ENCODE peak calls at places on chromosomes 7 and 10, in five cellular contexts. Q is adrenal gland, G is IMR-90, I is suprapubic skin, P is transverse colon. V is an unnamed sample.

GRCh38 chr7:2760098-2760889 is 72.3 kb downstream of the AMZ1 start:
- DNase-seq in Q (peak), G (peak), I (peak), P (peak), V (no peak)

GRCh38 chr7:92621641-92622429 is 31.6 kb upstream of the FAM133B start:
- DNase-seq in Q (no peak), G (no peak), I (no peak), P (no peak), V (no peak)

GRCh38 chr10:29915116-29915785 is 144.1 kb downstream of the JCAD start:
- DNase-seq in Q (no peak), G (no peak), I (no peak), P (no peak), V (no peak)

GRCh38 chr7:150931199-150931869 is 46.8 kb downstream of the KCNH2 start:
- DNase-seq in Q (no peak), G (no peak), I (no peak), P (no peak), V (no peak)

GRCh38 chr7:63065684-63066083 is 933.0 kb upstream of the ZNF722 start:
- DNase-seq in Q (no peak), G (no peak), I (no peak), P (no peak), V (peak)

GRCh38 chr7:2154121-2154520 is 78.6 kb downstream of the MAD1L1 start:
- DNase-seq in Q (no peak), G (no peak), I (no peak), P (no peak), V (no peak)

GRCh38 chr7:95549818-95550529 is 46.3 kb downstream of the PDK4 start:
- DNase-seq in Q (peak), G (peak), I (peak), P (peak), V (peak)

GRCh38 chr7:155517452-155517851 is 28.9 kb downstream of the CNPY1 start:
- DNase-seq in Q (no peak), G (no peak), I (no peak), P (no peak), V (no peak)

GRCh38 chr7:143372070-143372469 is 9.1 kb upstream of the ZYX start:
- DNase-seq in Q (peak), G (no peak), I (no peak), P (peak), V (no peak)

GRCh38 chr10:119749455-119749854 is 23.6 kb downstream of the INPP5F start:
- DNase-seq in Q (no peak), G (no peak), I (no peak), P (no peak), V (no peak)

GRCh38 chr7:2175091-2175490 is 57.7 kb downstream of the MAD1L1 start:
- DNase-seq in Q (no peak), G (no peak), I (no peak), P (no peak), V (no peak)

GRCh38 chr10:131691481-131692090 is 209.2 kb upstream of the PPP2R2D start:
- DNase-seq in Q (no peak), G (no peak), I (no peak), P (no peak), V (no peak)

GRCh38 chr7:1713502-1714484 is 43.7 kb downstream of the ELFN1 start:
- DNase-seq in Q (no peak), G (no peak), I (no peak), P (no peak), V (no peak)

GRCh38 chr10:93224005-93224779 is 150.5 kb downstream of the CYP26A1 start:
- DNase-seq in Q (no peak), G (no peak), I (no peak), P (no peak), V (no peak)

GRCh38 chr7:11579141-11579540 is 252.9 kb downstream of the THSD7A start:
- DNase-seq in Q (no peak), G (no peak), I (no peak), P (no peak), V (no peak)

GRCh38 chr10:29302499-29302898 is 13.6 kb downstream of the LYZL1 start:
- DNase-seq in Q (no peak), G (no peak), I (no peak), P (no peak), V (no peak)

GRCh38 chr7:139855498-139856270 is 26.6 kb downstream of the TBXAS1 start:
- DNase-seq in Q (peak), G (no peak), I (no peak), P (peak), V (no peak)

GRCh38 chr10:72328045-72328828 is 26.5 kb downstream of the DNAJB12 start:
- DNase-seq in Q (peak), G (peak), I (peak), P (peak), V (peak)

GRCh38 chr10:68301790-68302502 is 29.9 kb upstream of the HNRNPH3 start:
- DNase-seq in Q (no peak), G (peak), I (no peak), P (no peak), V (no peak)

GRCh38 chr10:75103881-75104686 is 7.4 kb upstream of the SAMD8 start:
- DNase-seq in Q (no peak), G (no peak), I (peak), P (no peak), V (no peak)

GRCh38 chr10:78991187-78991586 is 77.6 kb upstream of the ZMIZ1 start:
- DNase-seq in Q (no peak), G (peak), I (no peak), P (no peak), V (no peak)

GRCh38 chr7:105164751-105165150 is 150.7 kb downstream of the KMT2E start:
- DNase-seq in Q (no peak), G (no peak), I (no peak), P (no peak), V (no peak)

GRCh38 chr7:105161366-105161765 is 147.4 kb downstream of the KMT2E start:
- DNase-seq in Q (no peak), G (no peak), I (no peak), P (no peak), V (no peak)

DNA sequence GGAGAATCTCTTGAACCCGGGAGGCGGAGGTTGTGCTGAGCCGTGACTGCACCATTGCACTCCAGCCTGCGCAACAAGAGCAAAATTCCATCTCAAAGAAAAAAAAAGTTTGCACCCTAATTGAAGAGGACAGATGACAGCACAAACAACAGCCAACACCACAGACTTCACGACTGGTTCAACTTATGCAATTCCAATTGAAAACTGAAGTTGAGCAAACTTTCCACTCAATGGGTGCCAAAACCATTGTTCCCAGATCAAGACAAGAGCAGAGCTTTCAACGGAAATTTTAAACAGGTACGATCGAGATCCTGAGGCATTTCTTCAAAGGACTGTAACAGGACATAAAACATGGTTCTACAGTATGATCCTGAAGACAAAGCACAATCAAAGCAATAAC is 149.7 kb downstream of the KMT2E start:
- DNase-seq in Q (no peak), G (no peak), I (no peak), P (no peak), V (no peak)
- H3K27ac ChIP-seq in Q (no peak), G (no peak), I (no peak), P (no peak), V (no peak)

GRCh38 chr7:55179897-55180682 is 161.3 kb downstream of the EGFR start:
- DNase-seq in Q (peak), G (no peak), I (no peak), P (no peak), V (no peak)

GRCh38 chr7:55177068-55177530 is 158.3 kb downstream of the EGFR start:
- DNase-seq in Q (no peak), G (no peak), I (no peak), P (no peak), V (no peak)

GRCh38 chr7:55178292-55178862 is 159.6 kb downstream of the EGFR start:
- DNase-seq in Q (no peak), G (no peak), I (no peak), P (no peak), V (no peak)

GRCh38 chr7:55178863-55179773 is 160.3 kb downstream of the EGFR start:
- DNase-seq in Q (no peak), G (no peak), I (no peak), P (no peak), V (no peak)

DNA sequence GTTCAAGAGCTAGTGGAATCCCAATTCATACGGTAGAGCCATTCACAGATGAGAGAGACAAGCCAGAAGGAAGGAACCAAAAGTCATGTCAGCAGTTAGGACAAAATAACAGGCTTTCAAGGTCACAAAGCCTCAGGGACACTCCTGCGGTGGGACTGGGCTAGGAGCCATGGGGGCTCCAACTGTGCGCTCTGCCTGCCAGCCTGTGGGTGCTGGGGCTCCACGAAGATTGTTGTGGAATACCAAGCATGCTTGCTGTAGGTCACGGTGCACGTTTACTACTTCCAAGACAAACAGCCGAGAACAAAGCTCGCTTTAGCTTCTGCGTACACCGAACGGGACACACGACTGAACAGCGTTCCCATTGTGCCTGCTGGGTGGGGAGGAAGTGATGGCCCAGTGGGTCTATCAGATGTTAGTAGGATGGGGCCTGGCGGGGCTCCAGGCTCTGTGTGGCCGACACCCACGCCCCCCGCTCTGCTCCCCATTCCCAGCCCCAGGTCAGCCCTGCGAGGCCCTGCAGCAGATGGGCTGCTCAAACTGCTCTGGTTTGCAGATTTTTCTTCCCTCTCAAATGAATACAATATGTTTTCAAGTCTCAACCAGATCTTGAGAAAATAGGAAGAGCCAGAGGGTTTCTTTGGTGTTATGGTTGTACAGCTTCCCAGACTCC is 158.9 kb downstream of the EGFR start:
- DNase-seq in Q (no peak), G (no peak), I (no peak), P (peak), V (no peak)
- TF ChIP-seq CTCF in Q (no peak), G (no peak), I (no peak), P (no peak), V (no peak)

GRCh38 chr10:101779544-101780186 is 3.6 kb downstream of the NPM3 start:
- DNase-seq in Q (peak), G (peak), I (peak), P (peak), V (peak)

GRCh38 chr10:101780187-101780817 is 2.9 kb downstream of the NPM3 start:
- DNase-seq in Q (no peak), G (no peak), I (peak), P (no peak), V (peak)

GRCh38 chr10:101781984-101782810 is 1.0 kb downstream of the NPM3 start:
- DNase-seq in Q (no peak), G (no peak), I (no peak), P (no peak), V (peak)

GRCh38 chr10:101781655-101781983 is 1.6 kb downstream of the NPM3 start:
- DNase-seq in Q (no peak), G (no peak), I (peak), P (no peak), V (no peak)

GRCh38 chr10:101780818-101781654 is 2.2 kb downstream of the NPM3 start:
- DNase-seq in Q (peak), G (peak), I (peak), P (peak), V (peak)
- H3K27ac ChIP-seq in Q (no peak), G (no peak), I (no peak), P (no peak), V (no peak)

DNA sequence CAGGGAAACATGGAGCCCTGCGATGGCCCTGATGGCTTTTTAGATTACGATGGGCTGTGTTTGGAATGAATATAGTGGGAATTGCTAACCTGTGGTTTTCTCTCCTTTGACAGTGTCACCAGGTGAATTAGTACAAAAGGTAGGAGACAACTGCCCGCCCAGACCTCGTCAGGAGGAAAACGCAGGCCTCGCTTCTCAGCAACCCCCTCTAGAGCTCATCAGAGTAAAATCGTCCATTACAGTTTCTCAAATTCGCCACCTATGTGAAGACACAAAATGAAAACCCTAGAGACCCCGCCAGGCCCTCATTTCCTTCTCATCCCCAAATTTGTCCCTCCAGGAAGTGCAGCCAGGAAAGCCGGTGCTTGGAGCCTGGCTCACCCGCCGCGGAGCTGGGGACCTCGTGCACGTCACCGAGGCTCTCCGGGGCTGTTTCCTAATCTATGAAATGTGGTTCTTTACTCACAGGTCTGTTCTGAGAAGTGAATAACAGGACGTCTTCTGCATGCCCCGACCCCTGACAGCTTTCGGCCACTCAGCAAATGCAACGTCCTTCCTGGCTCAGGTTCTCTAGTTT is 143.7 kb downstream of the VIPR2 start:
- DNase-seq in Q (no peak), G (no peak), I (no peak), P (no peak), V (no peak)
- TF ChIP-seq CTCF in Q (no peak), G (no peak), I (no peak), P (no peak), V (no peak)

GRCh38 chr10:43963793-43964425 is 315.2 kb upstream of the ZNF32 start:
- DNase-seq in Q (no peak), G (no peak), I (no peak), P (no peak), V (peak)
- H3K27ac ChIP-seq in Q (no peak), G (no peak), I (peak), P (no peak), V (no peak)

GRCh38 chr7:38448842-38449241 is 175.4 kb upstream of the TARP start:
- DNase-seq in Q (no peak), G (peak), I (no peak), P (no peak), V (no peak)

GRCh38 chr7:38452615-38453014 is 178.6 kb downstream of the AMPH start:
- DNase-seq in Q (no peak), G (peak), I (no peak), P (no peak), V (no peak)

GRCh38 chr7:38453826-38454225 is 177.3 kb downstream of the AMPH start:
- DNase-seq in Q (no peak), G (no peak), I (no peak), P (no peak), V (no peak)

GRCh38 chr7:38453187-38453586 is 178.0 kb downstream of the AMPH start:
- DNase-seq in Q (no peak), G (peak), I (no peak), P (no peak), V (no peak)

GRCh38 chr7:38451840-38452239 is 178.4 kb upstream of the TARP start:
- DNase-seq in Q (no peak), G (peak), I (no peak), P (no peak), V (no peak)
- TF ChIP-seq CTCF in Q (no peak), G (peak), I (no peak), P (no peak), V (no peak)

DNA sequence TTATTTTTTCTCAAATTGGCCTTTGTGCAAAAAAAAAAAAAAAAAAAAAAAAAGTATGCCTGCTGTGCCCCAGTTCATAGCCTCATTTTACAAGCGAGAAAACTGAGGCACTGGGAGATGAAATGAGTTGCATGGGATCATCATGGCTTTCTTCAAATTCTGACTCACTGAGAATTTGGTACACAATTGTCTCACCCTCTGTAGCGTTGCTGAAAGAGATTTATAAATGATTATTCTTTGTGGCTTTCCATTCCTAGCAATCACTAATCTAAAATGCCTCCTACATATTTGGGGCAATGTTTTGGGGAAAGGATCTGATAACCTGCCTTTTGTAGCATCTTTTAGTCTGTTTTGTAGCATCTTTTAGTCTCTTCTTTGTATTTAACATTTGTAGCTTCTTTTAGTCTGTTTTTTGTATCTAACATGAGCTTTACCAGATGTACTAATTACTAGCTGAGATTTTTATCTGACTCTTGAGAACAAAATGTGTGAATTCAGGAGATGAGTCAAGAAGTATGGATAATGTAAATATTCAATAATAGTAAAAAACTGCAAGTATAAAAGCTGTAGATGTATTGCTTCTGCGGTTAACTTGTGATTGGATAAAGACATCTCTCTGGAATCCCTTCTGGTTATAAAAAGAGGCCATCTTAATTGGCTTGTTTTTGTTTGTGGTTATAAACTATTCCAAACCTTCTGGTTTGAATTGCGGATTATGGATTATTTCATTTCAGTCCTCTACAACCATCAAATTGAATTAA is 161.4 kb downstream of the ARID5B start:
- DNase-seq in Q (no peak), G (no peak), I (no peak), P (no peak), V (no peak)
- H3K27ac ChIP-seq in Q (no peak), G (peak), I (peak), P (peak), V (peak)